ENCODE peak calls at places on chromosomes 7 and 10, in six cellular contexts. Q is HCT116, Y is HepG2, P is GM12878, N is H1, U is K562. T is an unnamed sample.

GRCh38 chr10:28120043-28120749 is 121.3 kb upstream of the ODAD2 start:
- DNase-seq in Q (peak), Y (no peak), U (no peak), N (no peak), P (no peak), T (no peak)

GRCh38 chr7:75699993-75700392 is 38.7 kb downstream of the HIP1 start:
- DNase-seq in Q (no peak), N (no peak), Y (no peak), U (no peak), P (no peak), T (no peak)

GRCh38 chr7:16838386-16838785 is 33.6 kb upstream of the AGR2 start:
- DNase-seq in N (no peak), P (no peak), Q (no peak), Y (no peak), U (no peak), T (no peak)

GRCh38 chr10:119541459-119542356 is 811 bp downstream of the RGS10 start:
- DNase-seq in P (no peak), U (peak), Y (no peak), N (peak), Q (no peak), T (no peak)

GRCh38 chr10:14010083-14010551 is 320.6 kb downstream of the FRMD4A start:
- DNase-seq in N (no peak), P (no peak), U (no peak), Q (no peak), Y (no peak), T (no peak)

GRCh38 chr7:101953248-101953819 is 135.9 kb downstream of the CUX1 start:
- DNase-seq in Q (peak), P (peak), Y (no peak), N (no peak), U (no peak), T (no peak)

GRCh38 chr10:89552213-89552612 is 16.8 kb upstream of the SLC16A12 start:
- DNase-seq in Y (no peak), P (no peak), N (no peak), Q (no peak), U (no peak), T (no peak)

GRCh38 chr7:608361-608760 is 88.7 kb upstream of the PDGFA start:
- DNase-seq in U (no peak), N (no peak), Q (no peak), Y (no peak), P (no peak), T (no peak)

GRCh38 chr10:23694446-23694920 is 255.6 kb downstream of the OTUD1 start:
- DNase-seq in U (no peak), P (no peak), Q (no peak), N (peak), Y (no peak), T (peak)

GRCh38 chr10:31961264-31961663 is 32.6 kb upstream of the ARHGAP12 start:
- DNase-seq in P (no peak), N (no peak), Q (no peak), Y (no peak), U (no peak), T (no peak)

GRCh38 chr10:43362191-43362839 is 9.1 kb upstream of the FXYD4 start:
- DNase-seq in U (no peak), N (peak), Y (no peak), P (peak), Q (peak), T (no peak)
- TF ChIP-seq ZNF274 in U (no peak), N (no peak), Y (no peak), P (no peak), Q (no peak), T (no peak)

DNA sequence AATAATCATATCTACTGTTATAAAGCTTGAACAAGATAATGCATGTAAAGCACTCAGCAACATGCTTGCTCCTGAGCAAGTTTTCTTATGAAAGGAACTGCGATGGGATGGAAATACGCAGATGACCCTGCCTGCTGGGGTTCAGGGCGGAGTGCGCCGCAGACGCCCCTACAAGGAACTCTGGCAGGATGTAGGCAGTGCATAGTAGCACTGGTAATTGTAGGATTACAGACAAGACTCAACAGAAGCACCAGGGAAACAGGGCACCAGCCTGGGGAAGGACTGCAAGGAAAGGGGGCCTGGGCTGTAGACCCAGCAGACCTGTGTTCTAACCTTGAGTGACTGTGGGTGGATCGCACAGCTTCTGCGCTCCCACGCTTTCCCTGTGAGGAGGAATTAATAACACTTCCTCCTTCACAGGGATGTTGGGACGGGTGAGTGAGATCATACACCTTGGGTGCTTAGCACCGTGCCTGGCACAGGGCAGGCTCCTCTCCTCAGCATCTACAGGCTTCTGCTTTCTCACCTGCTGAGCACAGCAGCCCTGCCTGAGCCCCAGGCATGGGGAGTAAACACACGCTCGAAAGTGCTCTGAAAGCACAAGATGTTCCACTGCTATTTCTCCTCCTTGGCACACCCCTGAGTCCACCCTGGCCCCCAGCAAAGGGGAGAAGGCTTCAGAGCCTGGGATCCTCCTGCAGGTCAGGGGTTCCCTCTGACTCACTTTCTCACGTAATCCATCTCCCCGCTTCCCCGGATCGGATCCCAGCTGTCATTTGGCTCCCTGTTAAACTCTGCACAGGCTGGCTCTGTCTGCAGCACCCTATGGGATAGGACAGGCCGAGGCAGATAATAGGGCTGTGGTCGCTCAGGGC is 19.2 kb downstream of the ITPRIP start:
- DNase-seq in Q (no peak), P (no peak), Y (no peak), N (no peak), U (no peak), T (no peak)
- H3K9ac ChIP-seq in Q (no peak), P (no peak), Y (no peak), N (no peak), U (no peak), T (no peak)

GRCh38 chr7:6252310-6252709 is 20.1 kb downstream of the CYTH3 start:
- DNase-seq in U (no peak), Y (no peak), N (no peak), P (no peak), Q (no peak), T (no peak)

GRCh38 chr7:6246257-6246917 is 26.0 kb downstream of the CYTH3 start:
- DNase-seq in P (no peak), N (no peak), Y (no peak), U (no peak), Q (no peak), T (no peak)

GRCh38 chr7:6251653-6252052 is 20.8 kb downstream of the CYTH3 start:
- DNase-seq in Y (no peak), N (no peak), P (no peak), U (no peak), Q (no peak), T (no peak)

GRCh38 chr7:6250364-6250833 is 22.0 kb downstream of the CYTH3 start:
- DNase-seq in U (no peak), N (no peak), Y (no peak), Q (no peak), P (peak), T (no peak)

GRCh38 chr7:6248581-6248980 is 23.8 kb downstream of the CYTH3 start:
- DNase-seq in Q (no peak), U (no peak), N (no peak), P (no peak), Y (no peak), T (no peak)
- H3K4me3 ChIP-seq in Q (no peak), U (no peak), N (no peak), P (no peak), Y (no peak), T (no peak)

GRCh38 chr7:156177396-156178055 is 365.3 kb upstream of the SHH start:
- DNase-seq in Q (no peak), N (no peak), P (no peak), U (no peak), Y (no peak), T (no peak)

GRCh38 chr7:156178214-156178613 is 366.0 kb upstream of the SHH start:
- DNase-seq in P (no peak), U (no peak), Y (no peak), N (no peak), Q (no peak), T (no peak)

GRCh38 chr7:156179872-156180390 is 367.7 kb upstream of the SHH start:
- DNase-seq in Y (no peak), U (no peak), Q (no peak), P (no peak), N (no peak), T (no peak)

GRCh38 chr7:156178857-156179256 is 366.6 kb upstream of the SHH start:
- DNase-seq in Y (no peak), N (no peak), Q (no peak), U (no peak), P (no peak), T (no peak)

GRCh38 chr7:156180451-156181229 is 368.4 kb upstream of the SHH start:
- DNase-seq in Y (no peak), P (no peak), N (no peak), U (no peak), Q (no peak), T (no peak)
- TF ChIP-seq ZNF274 in Y (no peak), P (no peak), N (no peak), U (no peak), Q (no peak), T (no peak)